ENCODE peak calls at places on chromosomes 5 and 9, in five cellular contexts. One of them, this sample, is unnamed.

GRCh38 chr9:91193658-91194391 is 167.9 kb downstream of the AUH start:
- DNase-seq in nephron progenitor cell: peak
- DNase-seq in GM12865: peak
- DNase-seq in cardiac muscle cell: peak
- DNase-seq in lower lobe of right lung: peak
- DNase-seq in this sample: peak

GRCh38 chr9:81814794-81815464 is 113.3 kb upstream of the SPATA31D4 start:
- DNase-seq in nephron progenitor cell: no peak
- DNase-seq in GM12865: peak
- DNase-seq in cardiac muscle cell: peak
- DNase-seq in lower lobe of right lung: no peak
- DNase-seq in this sample: no peak

GRCh38 chr9:77943053-77943452 is 88.6 kb downstream of the GNAQ start:
- DNase-seq in nephron progenitor cell: no peak
- DNase-seq in GM12865: no peak
- DNase-seq in cardiac muscle cell: no peak
- DNase-seq in lower lobe of right lung: no peak
- DNase-seq in this sample: no peak

GRCh38 chr5:69271376-69271775 is 36.7 kb downstream of the CDK7 start:
- DNase-seq in nephron progenitor cell: no peak
- DNase-seq in GM12865: no peak
- DNase-seq in cardiac muscle cell: no peak
- DNase-seq in lower lobe of right lung: peak
- DNase-seq in this sample: no peak

GRCh38 chr9:112705773-112706427 is 12.0 kb downstream of the INIP start:
- DNase-seq in nephron progenitor cell: peak
- DNase-seq in GM12865: no peak
- DNase-seq in cardiac muscle cell: peak
- DNase-seq in lower lobe of right lung: no peak
- DNase-seq in this sample: no peak

GRCh38 chr5:85109616-85110015 is 724.9 kb upstream of the EDIL3 start:
- DNase-seq in nephron progenitor cell: no peak
- DNase-seq in GM12865: no peak
- DNase-seq in cardiac muscle cell: no peak
- DNase-seq in lower lobe of right lung: no peak
- DNase-seq in this sample: no peak

GRCh38 chr5:7851240-7851592 is 283 bp upstream of the CFAP90 start:
- DNase-seq in nephron progenitor cell: no peak
- DNase-seq in GM12865: no peak
- DNase-seq in cardiac muscle cell: no peak
- DNase-seq in lower lobe of right lung: no peak
- DNase-seq in this sample: no peak

GRCh38 chr5:6365142-6365976 is 13.0 kb downstream of the MED10 start:
- DNase-seq in nephron progenitor cell: no peak
- DNase-seq in GM12865: no peak
- DNase-seq in cardiac muscle cell: no peak
- DNase-seq in lower lobe of right lung: no peak
- DNase-seq in this sample: no peak

GRCh38 chr5:35754481-35754880 is 102.2 kb upstream of the IL7R start:
- DNase-seq in nephron progenitor cell: no peak
- DNase-seq in GM12865: no peak
- DNase-seq in cardiac muscle cell: no peak
- DNase-seq in lower lobe of right lung: no peak
- DNase-seq in this sample: no peak

GRCh38 chr5:154857091-154857533 is 1.3 kb upstream of the CNOT8 start:
- DNase-seq in nephron progenitor cell: no peak
- DNase-seq in GM12865: no peak
- DNase-seq in cardiac muscle cell: no peak
- DNase-seq in lower lobe of right lung: no peak
- DNase-seq in this sample: peak

GRCh38 chr5:157025093-157025698 is 33.7 kb downstream of the HAVCR1 start:
- DNase-seq in nephron progenitor cell: no peak
- DNase-seq in GM12865: peak
- DNase-seq in cardiac muscle cell: no peak
- DNase-seq in lower lobe of right lung: no peak
- DNase-seq in this sample: peak

GRCh38 chr9:34578241-34579096 is 11.1 kb downstream of the CNTFR start:
- DNase-seq in nephron progenitor cell: peak
- DNase-seq in GM12865: no peak
- DNase-seq in cardiac muscle cell: peak
- DNase-seq in lower lobe of right lung: no peak
- DNase-seq in this sample: peak

GRCh38 chr5:125342938-125343401 is 596.5 kb upstream of the ZNF608 start:
- DNase-seq in nephron progenitor cell: no peak
- DNase-seq in GM12865: no peak
- DNase-seq in cardiac muscle cell: no peak
- DNase-seq in lower lobe of right lung: no peak
- DNase-seq in this sample: no peak

GRCh38 chr5:39459091-39459490 is 34.3 kb upstream of the DAB2 start:
- DNase-seq in nephron progenitor cell: no peak
- DNase-seq in GM12865: no peak
- DNase-seq in cardiac muscle cell: no peak
- DNase-seq in lower lobe of right lung: no peak
- DNase-seq in this sample: no peak

GRCh38 chr5:147361441-147362175 is 126.8 kb downstream of the STK32A start:
- DNase-seq in nephron progenitor cell: no peak
- DNase-seq in GM12865: no peak
- DNase-seq in cardiac muscle cell: no peak
- DNase-seq in lower lobe of right lung: no peak
- DNase-seq in this sample: no peak

GRCh38 chr5:36875789-36876388 is 680 bp upstream of the NIPBL start:
- DNase-seq in nephron progenitor cell: peak
- DNase-seq in GM12865: peak
- DNase-seq in cardiac muscle cell: peak
- DNase-seq in lower lobe of right lung: peak
- DNase-seq in this sample: peak

GRCh38 chr5:90558344-90559192 is at the start of gene ADGRV1:
- DNase-seq in nephron progenitor cell: peak
- DNase-seq in GM12865: no peak
- DNase-seq in cardiac muscle cell: peak
- DNase-seq in lower lobe of right lung: peak
- DNase-seq in this sample: peak

GRCh38 chr9:69149321-69149807 is 24.7 kb upstream of the TJP2 start:
- DNase-seq in nephron progenitor cell: no peak
- DNase-seq in GM12865: no peak
- DNase-seq in cardiac muscle cell: peak
- DNase-seq in lower lobe of right lung: no peak
- DNase-seq in this sample: no peak
- TF ChIP-seq CTCF in nephron progenitor cell: no peak
- TF ChIP-seq CTCF in GM12865: no peak
- TF ChIP-seq CTCF in cardiac muscle cell: peak
- TF ChIP-seq CTCF in lower lobe of right lung: peak
- TF ChIP-seq CTCF in this sample: no peak

DNA sequence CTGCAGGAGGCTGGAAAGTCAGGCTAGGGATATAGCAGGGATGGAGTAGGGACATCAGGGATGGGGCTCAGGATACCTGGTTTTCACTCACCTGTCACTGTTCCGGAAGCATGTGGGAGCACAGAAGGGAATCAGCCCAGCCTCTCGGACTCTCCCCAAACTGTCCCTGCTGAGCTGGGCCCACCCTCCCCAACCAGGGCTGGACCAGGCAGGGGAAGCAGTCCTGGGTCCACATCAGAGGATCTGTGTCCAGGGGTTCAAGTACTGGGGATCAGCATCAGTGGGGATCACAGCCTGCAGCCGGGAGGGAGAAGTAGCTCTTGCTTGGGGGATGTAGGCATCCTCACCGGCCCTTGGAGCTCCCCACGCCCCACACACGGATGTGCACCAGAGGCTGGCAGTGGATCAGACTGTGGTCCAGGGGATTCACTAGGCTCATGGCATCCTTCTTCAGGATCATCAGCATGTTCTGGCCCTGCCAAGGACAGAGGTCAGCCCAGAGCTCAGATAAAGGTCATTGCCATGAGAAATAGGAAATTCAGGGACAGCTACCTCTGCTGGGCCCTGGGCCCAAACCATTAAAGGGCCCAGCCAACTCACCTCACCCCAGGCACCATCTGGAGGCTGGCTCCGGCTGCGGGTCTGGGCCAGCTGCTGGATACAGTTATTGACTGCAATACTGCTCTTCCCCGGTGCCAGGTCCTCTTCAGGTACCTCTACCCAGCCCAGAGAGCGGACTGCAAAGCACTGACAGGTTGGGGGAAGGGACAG is 2.5 kb downstream of the APBB3 start:
- DNase-seq in nephron progenitor cell: no peak
- DNase-seq in GM12865: no peak
- DNase-seq in cardiac muscle cell: no peak
- DNase-seq in lower lobe of right lung: no peak
- DNase-seq in this sample: no peak
- TF ChIP-seq CTCF in nephron progenitor cell: no peak
- TF ChIP-seq CTCF in GM12865: no peak
- TF ChIP-seq CTCF in cardiac muscle cell: no peak
- TF ChIP-seq CTCF in lower lobe of right lung: no peak
- TF ChIP-seq CTCF in this sample: no peak

GRCh38 chr5:170302729-170303501 is 5.3 kb upstream of the LCP2 start:
- DNase-seq in nephron progenitor cell: peak
- DNase-seq in GM12865: peak
- DNase-seq in cardiac muscle cell: peak
- DNase-seq in lower lobe of right lung: peak
- DNase-seq in this sample: peak
- TF ChIP-seq CTCF in nephron progenitor cell: no peak
- TF ChIP-seq CTCF in GM12865: no peak
- TF ChIP-seq CTCF in cardiac muscle cell: no peak
- TF ChIP-seq CTCF in lower lobe of right lung: no peak
- TF ChIP-seq CTCF in this sample: peak

GRCh38 chr5:181087309-181087708 is 43.7 kb downstream of the OR2V1 start:
- DNase-seq in nephron progenitor cell: no peak
- DNase-seq in GM12865: no peak
- DNase-seq in cardiac muscle cell: no peak
- DNase-seq in lower lobe of right lung: no peak
- DNase-seq in this sample: no peak

GRCh38 chr5:181086410-181087229 is 44.3 kb downstream of the OR2V1 start:
- DNase-seq in nephron progenitor cell: no peak
- DNase-seq in GM12865: no peak
- DNase-seq in cardiac muscle cell: no peak
- DNase-seq in lower lobe of right lung: no peak
- DNase-seq in this sample: no peak

GRCh38 chr5:181092428-181092827 is 38.5 kb downstream of the OR2V1 start:
- DNase-seq in nephron progenitor cell: no peak
- DNase-seq in GM12865: no peak
- DNase-seq in cardiac muscle cell: no peak
- DNase-seq in lower lobe of right lung: no peak
- DNase-seq in this sample: no peak

GRCh38 chr5:181084631-181085195 is 44.6 kb downstream of the BTNL9 start:
- DNase-seq in nephron progenitor cell: no peak
- DNase-seq in GM12865: no peak
- DNase-seq in cardiac muscle cell: no peak
- DNase-seq in lower lobe of right lung: no peak
- DNase-seq in this sample: no peak

GRCh38 chr5:181088289-181088688 is 42.7 kb downstream of the OR2V1 start:
- DNase-seq in nephron progenitor cell: no peak
- DNase-seq in GM12865: peak
- DNase-seq in cardiac muscle cell: no peak
- DNase-seq in lower lobe of right lung: no peak
- DNase-seq in this sample: peak
- TF ChIP-seq CTCF in nephron progenitor cell: peak
- TF ChIP-seq CTCF in GM12865: peak
- TF ChIP-seq CTCF in cardiac muscle cell: peak
- TF ChIP-seq CTCF in lower lobe of right lung: peak
- TF ChIP-seq CTCF in this sample: peak

DNA sequence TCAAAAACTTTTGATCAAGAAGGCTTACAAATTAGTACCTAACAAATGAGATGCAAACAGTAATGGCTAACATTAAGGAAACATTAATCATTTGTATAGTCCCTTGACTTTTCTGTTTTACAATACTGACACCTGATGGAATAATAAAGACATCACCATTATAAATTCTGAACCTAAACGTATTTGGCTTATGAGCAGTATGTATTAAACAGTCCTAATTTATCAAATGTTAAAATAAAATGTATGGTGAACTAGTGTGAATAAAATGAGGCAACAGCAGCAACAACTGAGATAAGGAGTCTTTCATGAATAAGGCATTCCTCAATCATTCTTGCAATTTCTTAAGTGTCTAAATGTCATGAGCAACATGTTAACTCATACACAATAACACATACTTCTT is 6.0 kb downstream of the PUM3 start:
- DNase-seq in nephron progenitor cell: no peak
- DNase-seq in GM12865: no peak
- DNase-seq in cardiac muscle cell: no peak
- DNase-seq in lower lobe of right lung: no peak
- DNase-seq in this sample: no peak
- TF ChIP-seq CTCF in nephron progenitor cell: no peak
- TF ChIP-seq CTCF in GM12865: no peak
- TF ChIP-seq CTCF in cardiac muscle cell: peak
- TF ChIP-seq CTCF in lower lobe of right lung: peak
- TF ChIP-seq CTCF in this sample: no peak

DNA sequence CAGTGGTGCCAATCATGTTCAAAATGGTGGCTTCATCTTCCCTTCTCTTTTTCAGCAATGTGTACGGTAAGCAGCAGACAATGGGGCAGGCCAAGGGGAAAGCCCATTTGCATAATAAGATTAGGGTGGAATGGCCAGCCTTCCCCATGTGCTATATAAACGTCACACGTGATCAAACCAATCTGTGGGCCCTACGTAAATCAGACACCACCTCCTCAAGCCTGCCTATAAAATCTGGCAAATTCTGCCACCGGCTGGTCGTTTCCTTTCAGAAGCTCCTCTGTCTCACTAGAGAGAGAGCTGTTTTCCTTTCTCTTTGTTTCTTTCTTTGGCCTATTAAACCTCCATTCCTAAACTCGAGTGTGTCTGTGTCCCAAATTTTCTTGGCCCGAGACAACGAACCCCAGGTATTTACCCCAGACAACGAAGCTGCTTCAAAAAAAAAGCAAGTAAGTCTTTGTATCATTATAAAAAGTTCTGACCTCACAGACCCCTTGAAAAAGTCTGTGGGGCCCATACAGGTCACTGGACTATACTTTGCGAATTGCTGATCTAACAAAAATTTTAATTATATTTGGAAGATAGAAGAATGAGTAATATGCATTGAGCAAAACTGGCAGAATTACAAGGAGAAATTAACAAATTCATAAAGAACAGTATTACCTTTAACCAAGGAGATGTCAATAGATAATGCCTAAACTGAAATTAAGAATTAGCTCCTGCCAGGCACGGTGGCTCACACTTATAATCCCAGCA is 15.2 kb downstream of the ZBTB5 start:
- DNase-seq in nephron progenitor cell: no peak
- DNase-seq in GM12865: no peak
- DNase-seq in cardiac muscle cell: no peak
- DNase-seq in lower lobe of right lung: no peak
- DNase-seq in this sample: no peak
- TF ChIP-seq CTCF in nephron progenitor cell: no peak
- TF ChIP-seq CTCF in GM12865: no peak
- TF ChIP-seq CTCF in cardiac muscle cell: no peak
- TF ChIP-seq CTCF in lower lobe of right lung: no peak
- TF ChIP-seq CTCF in this sample: no peak

GRCh38 chr9:97470076-97470475 is 31.4 kb upstream of the TMOD1 start:
- DNase-seq in nephron progenitor cell: peak
- DNase-seq in GM12865: peak
- DNase-seq in cardiac muscle cell: peak
- DNase-seq in lower lobe of right lung: no peak
- DNase-seq in this sample: peak
- TF ChIP-seq CTCF in nephron progenitor cell: peak
- TF ChIP-seq CTCF in GM12865: peak
- TF ChIP-seq CTCF in cardiac muscle cell: peak
- TF ChIP-seq CTCF in lower lobe of right lung: no peak
- TF ChIP-seq CTCF in this sample: no peak